ENCODE peak calls at places on chromosomes 11 and 22, in four cellular contexts. One of them, this sample, is unnamed.

GRCh38 chr11:44958165-44958564 is 7.5 kb upstream of the TP53I11 start:
- DNase-seq in heart right ventricle: no peak
- DNase-seq in cardiac muscle cell: no peak
- DNase-seq in thyroid gland: no peak
- DNase-seq in this sample: no peak

GRCh38 chr11:101584651-101585050 is 844 bp upstream of the TRPC6 start:
- DNase-seq in heart right ventricle: no peak
- DNase-seq in cardiac muscle cell: no peak
- DNase-seq in thyroid gland: peak; percentile 76
- DNase-seq in this sample: no peak

GRCh38 chr11:35986958-35987357 is 43.1 kb downstream of the LDLRAD3 start:
- DNase-seq in heart right ventricle: no peak
- DNase-seq in cardiac muscle cell: no peak
- DNase-seq in thyroid gland: no peak
- DNase-seq in this sample: no peak

GRCh38 chr11:89381094-89381493 is 110.1 kb downstream of the NOX4 start:
- DNase-seq in heart right ventricle: no peak
- DNase-seq in cardiac muscle cell: peak; percentile 94
- DNase-seq in thyroid gland: no peak
- DNase-seq in this sample: no peak

GRCh38 chr11:720642-721346 is 14.8 kb downstream of the EPS8L2 start:
- DNase-seq in heart right ventricle: no peak
- DNase-seq in cardiac muscle cell: no peak
- DNase-seq in thyroid gland: no peak
- DNase-seq in this sample: no peak

GRCh38 chr11:122656073-122656630 is 630 bp downstream of the UBASH3B start:
- DNase-seq in heart right ventricle: peak; percentile 49
- DNase-seq in cardiac muscle cell: peak; percentile 63
- DNase-seq in thyroid gland: peak; percentile 60
- DNase-seq in this sample: no peak

GRCh38 chr11:72823105-72823804 is 9.0 kb downstream of the ATG16L2 start:
- DNase-seq in heart right ventricle: no peak
- DNase-seq in cardiac muscle cell: no peak
- DNase-seq in thyroid gland: no peak
- DNase-seq in this sample: no peak

GRCh38 chr11:9473408-9473807 is 12.6 kb downstream of the ZNF143 start:
- DNase-seq in heart right ventricle: no peak
- DNase-seq in cardiac muscle cell: no peak
- DNase-seq in thyroid gland: no peak
- DNase-seq in this sample: no peak

GRCh38 chr11:97461044-97461880 is 1071.4 kb downstream of the JRKL start:
- DNase-seq in heart right ventricle: peak; percentile 2
- DNase-seq in cardiac muscle cell: no peak
- DNase-seq in thyroid gland: no peak
- DNase-seq in this sample: no peak

GRCh38 chr11:12179521-12179920 is 69.1 kb downstream of the MICAL2 start:
- DNase-seq in heart right ventricle: no peak
- DNase-seq in cardiac muscle cell: no peak
- DNase-seq in thyroid gland: peak; percentile 54
- DNase-seq in this sample: peak; percentile 92

GRCh38 chr11:113577356-113578163 is 102.4 kb upstream of the DRD2 start:
- DNase-seq in heart right ventricle: no peak
- DNase-seq in cardiac muscle cell: no peak
- DNase-seq in thyroid gland: peak; percentile 78
- DNase-seq in this sample: no peak

GRCh38 chr11:110928373-110928772 is 216.1 kb upstream of the ARHGAP20 start:
- DNase-seq in heart right ventricle: no peak
- DNase-seq in cardiac muscle cell: no peak
- DNase-seq in thyroid gland: no peak
- DNase-seq in this sample: no peak

GRCh38 chr11:37105456-37105855 is 507.4 kb upstream of the RAG2 start:
- DNase-seq in heart right ventricle: no peak
- DNase-seq in cardiac muscle cell: peak; percentile 14
- DNase-seq in thyroid gland: no peak
- DNase-seq in this sample: no peak

GRCh38 chr22:25114369-25115362 is 85.0 kb upstream of the CRYBB3 start:
- DNase-seq in heart right ventricle: no peak
- DNase-seq in cardiac muscle cell: no peak
- DNase-seq in thyroid gland: no peak
- DNase-seq in this sample: peak; percentile 40

GRCh38 chr11:19617830-19618523 is 94.7 kb upstream of the NAV2 start:
- DNase-seq in heart right ventricle: no peak
- DNase-seq in cardiac muscle cell: no peak
- DNase-seq in thyroid gland: no peak
- DNase-seq in this sample: no peak

GRCh38 chr22:45164217-45165123 is 745 bp downstream of the NUP50 start:
- DNase-seq in heart right ventricle: peak; percentile 40
- DNase-seq in cardiac muscle cell: peak; percentile 41
- DNase-seq in thyroid gland: peak; percentile 38
- DNase-seq in this sample: peak; percentile 31

GRCh38 chr11:134565343-134565891 is 153.4 kb upstream of the B3GAT1 start:
- DNase-seq in heart right ventricle: no peak
- DNase-seq in cardiac muscle cell: no peak
- DNase-seq in thyroid gland: no peak
- DNase-seq in this sample: no peak

GRCh38 chr11:128328955-128329551 is 258.3 kb downstream of the ETS1 start:
- DNase-seq in heart right ventricle: peak; percentile 41
- DNase-seq in cardiac muscle cell: peak; percentile 59
- DNase-seq in thyroid gland: no peak
- DNase-seq in this sample: no peak

GRCh38 chr11:69013009-69013951 is at the start of gene MRGPRF:
- DNase-seq in heart right ventricle: peak; percentile 92
- DNase-seq in cardiac muscle cell: peak; percentile 74
- DNase-seq in thyroid gland: peak; percentile 40
- DNase-seq in this sample: peak; percentile 73

GRCh38 chr11:76664578-76665061 is 5.9 kb downstream of the LRRC32 start:
- DNase-seq in heart right ventricle: no peak
- DNase-seq in cardiac muscle cell: no peak
- DNase-seq in thyroid gland: no peak
- DNase-seq in this sample: peak; percentile 51

GRCh38 chr22:36081023-36081431 is 52.4 kb upstream of the RBFOX2 start:
- DNase-seq in heart right ventricle: no peak
- DNase-seq in cardiac muscle cell: peak; percentile 62
- DNase-seq in thyroid gland: no peak
- DNase-seq in this sample: no peak

GRCh38 chr22:49962751-49963646 is 2.4 kb downstream of the PIM3 start:
- DNase-seq in heart right ventricle: peak; percentile 32
- DNase-seq in cardiac muscle cell: no peak
- DNase-seq in thyroid gland: peak; percentile 20
- DNase-seq in this sample: no peak
- H3K4me3 ChIP-seq in heart right ventricle: peak overlapping the region; percentile 95
- H3K4me3 ChIP-seq in cardiac muscle cell: no peak overlapping the region
- H3K4me3 ChIP-seq in thyroid gland: peak overlapping the region; percentile 17
- H3K4me3 ChIP-seq in this sample: peak overlapping the region; percentile 6

GRCh38 chr22:19853058-19853878 is 1.4 kb downstream of the GNB1L start:
- DNase-seq in heart right ventricle: no peak
- DNase-seq in cardiac muscle cell: no peak
- DNase-seq in thyroid gland: peak; percentile 53
- DNase-seq in this sample: no peak
- H3K4me3 ChIP-seq in heart right ventricle: peak overlapping the region; percentile 95
- H3K4me3 ChIP-seq in cardiac muscle cell: peak overlapping the region; percentile 80
- H3K4me3 ChIP-seq in thyroid gland: no peak overlapping the region
- H3K4me3 ChIP-seq in this sample: peak overlapping the region; percentile 82

DNA sequence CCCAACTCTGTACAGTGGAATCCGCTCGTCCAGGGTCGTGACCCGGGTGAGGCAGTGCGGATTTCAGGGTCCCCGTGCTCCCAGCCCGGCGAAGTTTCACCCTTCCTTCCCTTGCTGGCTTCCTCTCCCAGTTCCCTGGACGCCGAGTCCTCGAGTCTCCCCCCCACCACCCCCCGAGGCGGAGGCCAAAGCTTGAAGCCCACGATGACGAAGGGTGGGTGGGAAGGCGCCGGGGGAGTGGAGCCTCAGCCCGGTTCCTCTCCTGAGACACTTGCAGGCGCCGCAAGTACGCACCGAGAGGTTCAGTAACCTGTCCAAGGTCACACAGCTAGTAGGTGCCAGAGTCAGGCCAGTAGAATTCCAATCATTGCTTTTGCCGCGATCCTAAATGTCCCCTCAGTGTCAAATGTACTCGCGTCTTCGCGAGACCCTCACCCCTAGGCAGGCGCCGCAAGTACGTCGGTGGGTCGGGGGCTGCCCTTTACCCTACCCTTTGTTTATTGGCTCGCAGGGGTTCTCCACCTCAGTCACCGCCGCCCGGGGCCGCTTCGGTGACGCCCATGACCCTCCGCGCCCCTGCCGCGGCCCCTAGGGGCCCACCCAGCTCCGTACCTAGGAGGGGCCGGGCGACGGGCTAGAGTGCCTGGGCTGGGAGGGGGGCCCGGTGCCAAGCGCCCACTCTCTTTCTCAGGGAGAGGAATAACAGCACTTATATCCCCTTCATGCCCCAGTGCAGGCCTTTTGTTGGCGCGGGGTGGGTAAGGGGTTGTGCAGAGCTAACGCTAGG is 5.7 kb upstream of the CHRM1 start:
- DNase-seq in heart right ventricle: no peak
- DNase-seq in cardiac muscle cell: no peak
- DNase-seq in thyroid gland: no peak
- DNase-seq in this sample: no peak
- H3K4me3 ChIP-seq in heart right ventricle: peak overlapping the region; percentile 34
- H3K4me3 ChIP-seq in cardiac muscle cell: no peak overlapping the region
- H3K4me3 ChIP-seq in thyroid gland: no peak overlapping the region
- H3K4me3 ChIP-seq in this sample: no peak overlapping the region

GRCh38 chr11:130159657-130160459 is at the start of gene ST14:
- DNase-seq in heart right ventricle: no peak
- DNase-seq in cardiac muscle cell: no peak
- DNase-seq in thyroid gland: peak; percentile 88
- DNase-seq in this sample: no peak
- H3K4me3 ChIP-seq in heart right ventricle: peak within 1 kb of the TSS; percentile 31
- H3K4me3 ChIP-seq in cardiac muscle cell: peak within 1 kb of the TSS; percentile 21
- H3K4me3 ChIP-seq in thyroid gland: peak within 1 kb of the TSS; percentile 58
- H3K4me3 ChIP-seq in this sample: no peak within 1 kb of the TSS

GRCh38 chr22:41237707-41238569 is 2.8 kb downstream of the CHADL start:
- DNase-seq in heart right ventricle: peak; percentile 77
- DNase-seq in cardiac muscle cell: peak; percentile 50
- DNase-seq in thyroid gland: peak; percentile 87
- DNase-seq in this sample: peak; percentile 34
- H3K4me3 ChIP-seq in heart right ventricle: peak overlapping the region; percentile 35
- H3K4me3 ChIP-seq in cardiac muscle cell: peak overlapping the region; percentile 10
- H3K4me3 ChIP-seq in thyroid gland: no peak overlapping the region
- H3K4me3 ChIP-seq in this sample: peak overlapping the region; percentile 45

GRCh38 chr11:131910491-131911387 is 540.3 kb downstream of the NTM start:
- DNase-seq in heart right ventricle: no peak
- DNase-seq in cardiac muscle cell: peak; percentile 56
- DNase-seq in thyroid gland: peak; percentile 9
- DNase-seq in this sample: no peak
- H3K4me3 ChIP-seq in heart right ventricle: peak overlapping the region; percentile 31
- H3K4me3 ChIP-seq in cardiac muscle cell: peak overlapping the region; percentile 43
- H3K4me3 ChIP-seq in thyroid gland: no peak overlapping the region
- H3K4me3 ChIP-seq in this sample: no peak overlapping the region

GRCh38 chr11:2650343-2650867 is 49.4 kb downstream of the KCNQ1OT1 start:
- DNase-seq in heart right ventricle: no peak
- DNase-seq in cardiac muscle cell: no peak
- DNase-seq in thyroid gland: no peak
- DNase-seq in this sample: no peak

GRCh38 chr11:2647953-2648352 is 51.8 kb downstream of the KCNQ1OT1 start:
- DNase-seq in heart right ventricle: no peak
- DNase-seq in cardiac muscle cell: no peak
- DNase-seq in thyroid gland: no peak
- DNase-seq in this sample: no peak

GRCh38 chr11:2649848-2650247 is 49.9 kb downstream of the KCNQ1OT1 start:
- DNase-seq in heart right ventricle: no peak
- DNase-seq in cardiac muscle cell: no peak
- DNase-seq in thyroid gland: no peak
- DNase-seq in this sample: no peak

GRCh38 chr11:2651054-2651617 is 48.7 kb downstream of the KCNQ1OT1 start:
- DNase-seq in heart right ventricle: no peak
- DNase-seq in cardiac muscle cell: no peak
- DNase-seq in thyroid gland: no peak
- DNase-seq in this sample: no peak

DNA sequence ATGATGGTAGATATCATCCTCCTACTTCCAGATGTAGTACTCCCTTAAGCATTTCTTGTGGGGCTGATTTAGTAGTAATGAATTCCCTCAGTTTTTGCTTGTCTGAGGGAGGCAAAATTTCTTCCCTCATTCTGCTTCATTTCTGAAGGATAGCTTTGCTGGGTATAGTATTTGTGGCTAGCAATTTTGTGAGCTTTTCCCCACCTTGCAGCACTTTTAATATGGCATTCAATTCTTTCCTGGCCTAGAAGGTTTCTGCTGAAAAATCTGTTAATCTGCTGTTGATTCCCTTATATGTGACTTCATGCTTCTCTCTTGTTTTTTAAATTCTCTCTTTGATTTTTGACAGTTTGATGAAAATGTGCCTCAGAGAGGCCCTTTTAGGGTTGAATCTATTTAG is 50.4 kb downstream of the KCNQ1OT1 start:
- DNase-seq in heart right ventricle: no peak
- DNase-seq in cardiac muscle cell: no peak
- DNase-seq in thyroid gland: no peak
- DNase-seq in this sample: no peak
- H3K4me3 ChIP-seq in heart right ventricle: no peak overlapping the region
- H3K4me3 ChIP-seq in cardiac muscle cell: no peak overlapping the region
- H3K4me3 ChIP-seq in thyroid gland: no peak overlapping the region
- H3K4me3 ChIP-seq in this sample: no peak overlapping the region

DNA sequence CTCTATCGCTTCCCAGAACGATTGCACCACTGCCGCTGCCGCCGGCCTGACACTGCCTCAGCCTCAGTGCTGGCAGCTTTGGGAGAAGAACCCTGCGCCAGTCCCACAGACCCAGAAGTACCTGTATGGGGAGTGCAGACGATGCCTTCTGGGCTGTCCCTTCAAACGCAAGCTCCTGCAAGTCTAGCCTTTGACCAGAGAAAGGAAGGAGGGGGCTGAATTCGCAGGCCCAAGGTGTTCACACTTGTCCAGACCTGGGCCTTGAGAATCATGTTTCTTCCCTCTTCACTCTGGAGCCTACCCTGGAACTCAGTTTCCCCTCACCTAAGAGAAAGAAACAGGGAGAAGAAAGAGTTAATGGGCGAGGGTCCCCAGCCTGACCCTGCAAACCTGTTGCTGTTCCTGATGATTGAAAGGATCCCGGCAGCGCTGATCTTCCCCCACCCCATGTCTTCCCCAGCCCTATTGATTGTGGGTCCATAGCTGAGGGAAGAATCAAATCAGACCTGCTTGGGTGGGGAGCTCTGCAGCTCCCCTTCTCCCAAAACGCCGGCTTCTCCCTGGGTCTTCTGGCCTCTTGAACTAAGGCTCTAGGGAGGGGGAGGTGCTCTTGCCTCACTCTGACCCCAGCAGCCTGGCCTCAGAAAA is 786 bp upstream of the MCAM start:
- DNase-seq in heart right ventricle: no peak
- DNase-seq in cardiac muscle cell: peak; percentile 49
- DNase-seq in thyroid gland: no peak
- DNase-seq in this sample: no peak
- H3K4me3 ChIP-seq in heart right ventricle: peak overlapping the region; percentile 72
- H3K4me3 ChIP-seq in cardiac muscle cell: peak overlapping the region; percentile 11
- H3K4me3 ChIP-seq in thyroid gland: no peak overlapping the region
- H3K4me3 ChIP-seq in this sample: peak overlapping the region; percentile 87